ENCODE peak calls at places on chromosomes 2 and 18, in nine cellular contexts. O, L, N, X, C, Z, D, T and W are unnamed samples.

GRCh38 chr2:172251231-172251630 is 148.5 kb upstream of the DLX2 start:
- DNase-seq in C (no peak), Z (peak; percentile 91), D (no peak), T (no peak), N (no peak), L (no peak), O (no peak), X (no peak), W (no peak)

GRCh38 chr2:219628235-219628985 is 980 bp downstream of the SLC4A3 start:
- DNase-seq in X (no peak), C (no peak), T (no peak), Z (no peak), N (no peak), O (no peak), D (no peak), L (no peak), W (no peak)

GRCh38 chr2:26456701-26457224 is 21.2 kb downstream of the OTOF start:
- DNase-seq in T (no peak), X (peak; percentile 82), C (no peak), N (no peak), O (no peak), Z (no peak), L (no peak), D (no peak), W (no peak)

GRCh38 chr2:25341753-25342371 is at the start of gene DNMT3A:
- DNase-seq in C (peak; percentile 63), D (no peak), L (peak; percentile 68), N (peak; percentile 74), T (peak; percentile 67), X (no peak), O (peak; percentile 73), Z (peak; percentile 34), W (no peak)

GRCh38 chr18:26574958-26575864 is 26.9 kb upstream of the KCTD1 start:
- DNase-seq in D (no peak), C (peak; percentile 60), O (no peak), Z (peak; percentile 34), X (peak; percentile 52), T (peak; percentile 76), N (no peak), L (peak; percentile 32), W (no peak)

GRCh38 chr2:9400268-9401058 is 22.9 kb downstream of the ITGB1BP1 start:
- DNase-seq in O (no peak), L (no peak), C (no peak), X (no peak), D (no peak), T (no peak), Z (no peak), N (no peak), W (no peak)

GRCh38 chr18:1917546-1917945 is 653.8 kb downstream of the METTL4 start:
- DNase-seq in Z (no peak), X (no peak), L (no peak), D (no peak), C (no peak), N (no peak), T (no peak), O (no peak), W (no peak)

GRCh38 chr2:238449909-238450417 is 23.2 kb downstream of the ASB1 start:
- DNase-seq in X (peak; percentile 98), C (no peak), L (peak; percentile 54), O (no peak), T (peak; percentile 25), N (no peak), D (no peak), Z (no peak), W (no peak)

GRCh38 chr18:46276736-46277135 is 172.6 kb downstream of the HAUS1 start:
- DNase-seq in L (no peak), C (no peak), T (no peak), O (no peak), Z (no peak), X (no peak), D (no peak), N (no peak), W (no peak)

GRCh38 chr18:46282177-46282570 is 178.0 kb downstream of the HAUS1 start:
- DNase-seq in C (no peak), X (no peak), O (no peak), Z (no peak), N (no peak), D (no peak), T (no peak), L (no peak), W (no peak)

GRCh38 chr18:46281185-46282176 is 177.3 kb downstream of the HAUS1 start:
- DNase-seq in Z (peak; percentile 61), T (peak; percentile 64), N (peak; percentile 68), D (peak; percentile 43), C (peak; percentile 77), O (peak; percentile 38), X (peak; percentile 44), L (peak; percentile 44), W (no peak)

GRCh38 chr18:46279673-46280072 is 175.5 kb downstream of the HAUS1 start:
- DNase-seq in Z (no peak), N (no peak), C (no peak), T (no peak), O (no peak), D (no peak), L (no peak), X (no peak), W (no peak)

DNA sequence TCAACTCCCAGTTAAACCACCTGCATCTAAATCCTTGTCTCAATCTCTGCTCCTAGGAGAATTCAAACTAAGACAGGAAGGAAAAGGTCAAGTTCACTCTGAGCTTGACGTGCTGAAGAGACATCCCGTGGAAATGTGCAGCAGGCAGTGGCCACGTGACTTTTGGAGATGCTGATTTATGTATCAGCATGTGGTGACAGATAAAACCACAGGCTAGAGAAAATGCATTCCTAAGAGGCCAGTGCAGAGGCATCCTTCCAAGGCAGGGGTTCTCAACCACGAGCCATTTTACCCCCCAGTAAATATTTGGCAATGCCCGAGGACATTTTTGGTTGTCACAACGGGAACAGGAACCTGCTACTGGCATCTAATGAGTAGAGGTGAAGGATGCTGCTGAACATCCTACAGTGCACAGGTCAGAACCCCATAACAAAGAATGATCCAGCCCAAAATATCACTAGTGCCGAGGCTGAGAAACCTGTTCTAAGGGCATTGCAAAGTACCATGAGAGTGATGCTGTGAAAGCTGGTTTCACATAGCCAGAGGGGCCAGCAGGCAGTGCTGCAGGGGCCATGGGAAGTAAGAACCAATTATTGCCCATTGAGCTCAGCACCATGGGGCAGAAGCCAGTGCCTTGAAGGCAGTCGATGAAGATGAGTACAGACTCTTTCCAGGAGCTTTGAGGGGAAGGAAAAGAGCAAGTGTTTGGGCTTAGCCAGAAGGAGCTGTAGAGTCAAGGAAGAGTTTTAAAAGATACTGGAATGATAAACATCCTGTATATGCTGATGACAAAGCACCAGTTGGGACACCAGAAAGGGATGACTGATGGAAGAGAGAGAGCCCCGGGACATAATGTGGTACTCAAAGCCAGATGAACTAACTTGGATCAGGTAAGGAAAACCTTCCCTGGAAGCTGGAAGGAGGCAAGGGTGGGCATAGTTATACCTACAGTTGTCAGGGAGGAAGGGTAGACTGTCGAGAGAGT is 174.6 kb downstream of the HAUS1 start:
- DNase-seq in X (no peak), T (no peak), O (no peak), C (no peak), D (no peak), L (no peak), Z (peak; percentile 16), N (no peak), W (no peak)
- TF ChIP-seq POLR2AphosphoS5 in X (no peak), T (no peak), O (no peak), C (no peak), D (no peak), L (no peak), Z (no peak), N (no peak), W (no peak)

GRCh38 chr2:73227086-73227485 is 6.0 kb downstream of the PRADC1 start:
- DNase-seq in X (no peak), D (no peak), L (no peak), T (no peak), Z (no peak), O (no peak), C (no peak), N (no peak), W (no peak)

GRCh38 chr2:73225513-73226360 is 7.3 kb downstream of the PRADC1 start:
- DNase-seq in X (no peak), Z (no peak), L (no peak), T (no peak), D (no peak), O (no peak), C (no peak), N (no peak), W (no peak)

GRCh38 chr2:73233154-73233931 is at the start of gene PRADC1:
- DNase-seq in Z (peak; percentile 100), L (peak; percentile 99), N (peak; percentile 97), O (peak; percentile 97), C (peak; percentile 99), X (peak; percentile 100), D (peak; percentile 99), T (peak; percentile 100), W (no peak)

GRCh38 chr2:73232471-73233153 is 427 bp downstream of the PRADC1 start:
- DNase-seq in X (no peak), N (peak; percentile 71), L (peak; percentile 57), C (no peak), D (no peak), O (no peak), T (no peak), Z (peak; percentile 18), W (no peak)

DNA sequence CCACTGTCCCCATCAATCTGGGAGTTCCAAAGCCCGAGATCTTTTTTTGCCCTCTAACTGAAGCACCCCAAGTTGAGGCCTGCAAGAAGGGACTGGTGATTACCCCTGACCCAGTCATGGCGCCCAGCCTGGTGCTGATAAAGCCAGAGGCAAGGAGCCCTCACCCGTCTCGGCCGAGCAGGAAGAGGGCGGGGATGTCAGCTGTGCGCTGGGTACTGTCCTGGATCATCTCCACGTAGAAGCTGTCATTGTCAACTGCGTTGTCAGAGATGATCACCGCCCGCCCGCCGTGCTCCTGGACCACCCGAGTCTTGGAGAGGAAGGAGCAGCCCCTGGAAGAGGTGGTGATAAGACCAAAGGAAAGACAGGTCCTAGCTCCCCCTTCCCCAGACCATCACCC is 4.4 kb downstream of the PRADC1 start:
- DNase-seq in D (no peak), C (no peak), L (no peak), N (no peak), T (no peak), Z (no peak), X (no peak), O (no peak), W (no peak)
- TF ChIP-seq POLR2AphosphoS5 in D (no peak), C (no peak), L (no peak), N (no peak), T (no peak), Z (no peak), X (no peak), O (no peak), W (no peak)

GRCh38 chr18:37535968-37536367 is 29.6 kb downstream of the CELF4 start:
- DNase-seq in N (no peak), D (no peak), C (no peak), O (no peak), L (no peak), X (no peak), T (no peak), Z (no peak), W (no peak)

GRCh38 chr18:37536646-37537045 is 29.0 kb downstream of the CELF4 start:
- DNase-seq in O (no peak), L (no peak), T (no peak), N (no peak), C (no peak), D (no peak), Z (no peak), X (no peak), W (no peak)

GRCh38 chr18:37538526-37539205 is 26.9 kb downstream of the CELF4 start:
- DNase-seq in L (no peak), N (no peak), O (no peak), C (no peak), T (no peak), X (no peak), D (no peak), Z (no peak), W (no peak)

GRCh38 chr18:37539236-37539635 is 26.4 kb downstream of the CELF4 start:
- DNase-seq in C (no peak), O (no peak), Z (no peak), T (no peak), L (no peak), D (no peak), N (no peak), X (no peak), W (no peak)

GRCh38 chr18:37537868-37538525 is 27.6 kb downstream of the CELF4 start:
- DNase-seq in X (peak; percentile 22), D (peak; percentile 37), C (peak; percentile 67), L (peak; percentile 60), T (peak; percentile 68), Z (peak; percentile 44), O (peak; percentile 80), N (peak; percentile 87), W (no peak)
- TF ChIP-seq POLR2AphosphoS5 in X (no peak), D (no peak), C (no peak), L (no peak), T (no peak), Z (no peak), O (no peak), N (no peak), W (no peak)

GRCh38 chr2:224837066-224837465 is 120.9 kb upstream of the CCDC195 start:
- DNase-seq in L (no peak), N (no peak), X (no peak), C (no peak), T (no peak), D (no peak), Z (no peak), O (no peak), W (no peak)

GRCh38 chr2:224836263-224836662 is 120.1 kb upstream of the CCDC195 start:
- DNase-seq in N (no peak), T (no peak), C (no peak), D (no peak), L (no peak), O (no peak), Z (no peak), X (no peak), W (no peak)

GRCh38 chr2:224835405-224835804 is 119.2 kb upstream of the CCDC195 start:
- DNase-seq in Z (no peak), L (no peak), C (no peak), T (no peak), N (no peak), X (no peak), O (no peak), D (no peak), W (no peak)

GRCh38 chr2:224838335-224838734 is 122.2 kb upstream of the CCDC195 start:
- DNase-seq in N (no peak), O (no peak), D (no peak), T (no peak), C (no peak), Z (peak; percentile 40), L (no peak), X (no peak), W (no peak)

GRCh38 chr2:224837558-224837957 is 121.4 kb upstream of the CCDC195 start:
- DNase-seq in D (no peak), O (no peak), Z (peak; percentile 95), X (no peak), C (no peak), N (no peak), L (no peak), T (no peak), W (no peak)
- TF ChIP-seq POLR2AphosphoS5 in D (no peak), O (no peak), Z (peak; percentile 87), X (no peak), C (no peak), N (no peak), L (no peak), T (no peak), W (no peak)